ENCODE peak calls at places on chromosomes 4 and X, in nine cellular contexts. Y is Right ventricle myocardium superior; F is K562; E is M059J; O is activated T-cell treated with anti-CD3 and anti-CD28 coated beads, Interleukin-2, amount 50 U/mL, for 48 hours; Q is stimulated activated CD4-positive, alpha-beta T cell treated with anti-CD3 and anti-CD28 coated beads, Interleukin-12 subunit alpha, Interleukin-12 subunit beta, amount 100 ng/mL, for 24 hours; S is HTR-8/SVneo; W is EH; D is iris pigment epithelial cell. X is an unnamed sample.

GRCh38 chr4:106816501-106816900 is 219.6 kb downstream of the DKK2 start:
- DNase-seq in O (no peak), F (no peak), E (peak), Y (no peak), S (no peak), Q (no peak), W (peak), D (peak), X (no peak)

GRCh38 chrX:3994315-3994714 is 280.9 kb upstream of the PRKX start:
- DNase-seq in D (no peak), O (no peak), Y (no peak), S (no peak), E (no peak), Q (no peak), W (no peak), F (no peak), X (no peak)

GRCh38 chrX:122196338-122196737 is 987.7 kb upstream of the GRIA3 start:
- DNase-seq in W (no peak), Y (no peak), E (no peak), S (no peak), D (no peak), F (no peak), O (no peak), Q (no peak), X (no peak)

GRCh38 chrX:46228389-46228788 is 316.8 kb downstream of the ZNF674 start:
- DNase-seq in W (no peak), E (no peak), O (no peak), D (no peak), Y (no peak), F (no peak), S (no peak), Q (no peak), X (no peak)

GRCh38 chrX:71953391-71953790 is 42.7 kb downstream of the NHSL2 start:
- DNase-seq in D (no peak), S (no peak), Q (no peak), O (no peak), E (no peak), Y (no peak), F (no peak), W (no peak), X (no peak)

GRCh38 chrX:129701624-129702069 is 37.1 kb upstream of the XPNPEP2 start:
- DNase-seq in Q (no peak), Y (peak), W (no peak), F (no peak), O (no peak), S (no peak), E (peak), D (no peak), X (no peak)

GRCh38 chr4:121454251-121454979 is 73.6 kb upstream of the QRFPR start:
- DNase-seq in Q (no peak), W (no peak), Y (no peak), D (no peak), O (no peak), S (no peak), E (no peak), F (no peak), X (no peak)

GRCh38 chrX:41095962-41096955 is 11.0 kb downstream of the USP9X start:
- DNase-seq in S (no peak), Y (no peak), Q (no peak), E (no peak), W (no peak), O (no peak), F (no peak), D (peak), X (no peak)

GRCh38 chr4:2781911-2782310 is 11.0 kb upstream of the SH3BP2 start:
- DNase-seq in W (no peak), D (no peak), Y (no peak), S (no peak), Q (no peak), O (no peak), F (no peak), E (no peak), X (no peak)

GRCh38 chr4:5158825-5159224 is 107.5 kb downstream of the STK32B start:
- DNase-seq in D (no peak), F (no peak), O (no peak), W (no peak), S (no peak), E (no peak), Y (no peak), Q (no peak), X (no peak)

GRCh38 chr4:120839624-120839973 is 82.9 kb downstream of the PRDM5 start:
- DNase-seq in W (no peak), F (no peak), S (no peak), O (no peak), Q (no peak), Y (no peak), E (no peak), D (no peak), X (no peak)

GRCh38 chr4:152436384-152436783 is 99.5 kb downstream of the FBXW7 start:
- DNase-seq in E (no peak), F (no peak), Y (no peak), D (no peak), O (no peak), S (no peak), Q (no peak), W (no peak), X (no peak)

GRCh38 chr4:20248155-20248558 is 3.5 kb upstream of the SLIT2 start:
- DNase-seq in S (no peak), F (no peak), W (peak), O (no peak), D (peak), Y (no peak), E (peak), Q (no peak), X (peak)